ENCODE peak calls at places on chromosomes 16 and 17, in six cellular contexts. Y is stomach, K is K562, F is heart left ventricle, O is breast epithelium, V is sigmoid colon. B is an unnamed sample. For H3K4me1, the result is how much of the 10 kb centered on the place peaks cover.

GRCh38 chr16:354971-355441 is 2.5 kb upstream of the AXIN1 start:
- DNase-seq in Y (no peak), K (no peak), F (no peak), O (no peak), V (no peak), B (no peak)

GRCh38 chr17:57939797-57940196 is 15.4 kb downstream of the CUEDC1 start:
- DNase-seq in Y (no peak), K (no peak), F (peak), O (no peak), V (no peak), B (no peak)

GRCh38 chr17:8376302-8377067 is at the start of gene KRABD2:
- DNase-seq in Y (peak), K (peak), F (peak), O (peak), V (peak), B (peak)

GRCh38 chr16:845349-845740 is 44.8 kb upstream of the GNG13 start:
- DNase-seq in Y (no peak), K (no peak), F (peak), O (no peak), V (no peak), B (no peak)

GRCh38 chr17:76370261-76370993 is 14.0 kb upstream of the SPHK1 start:
- DNase-seq in Y (peak), K (peak), F (peak), O (peak), V (peak), B (peak)

GRCh38 chr17:35368086-35368824 is 5.2 kb downstream of the SLFN11 start:
- DNase-seq in Y (no peak), K (no peak), F (no peak), O (no peak), V (no peak), B (no peak)

GRCh38 chr17:6716736-6717135 is 3.6 kb upstream of the SLC13A5 start:
- DNase-seq in Y (no peak), K (no peak), F (no peak), O (no peak), V (no peak), B (no peak)

GRCh38 chr16:56603589-56603988 is 4.8 kb upstream of the MT2A start:
- DNase-seq in Y (peak), K (no peak), F (peak), O (peak), V (no peak), B (peak)

GRCh38 chr16:57017251-57017650 is 27.9 kb downstream of the NLRC5 start:
- DNase-seq in Y (no peak), K (no peak), F (no peak), O (no peak), V (peak), B (no peak)

GRCh38 chr16:9048302-9048700 is 43.1 kb upstream of the HAPSTR1 start:
- DNase-seq in Y (no peak), K (no peak), F (no peak), O (no peak), V (no peak), B (no peak)

GRCh38 chr17:17360087-17360730 is 57.0 kb downstream of the NT5M start:
- DNase-seq in Y (no peak), K (no peak), F (no peak), O (no peak), V (no peak), B (no peak)

GRCh38 chr17:40551874-40552768 is 13.2 kb downstream of the CCR7 start:
- DNase-seq in Y (peak), K (no peak), F (no peak), O (peak), V (peak), B (no peak)
- H3K4me1 ChIP-seq in Y (half or more), K (under half), F (half or more), O (half or more), V (under half), B (under half)

DNA sequence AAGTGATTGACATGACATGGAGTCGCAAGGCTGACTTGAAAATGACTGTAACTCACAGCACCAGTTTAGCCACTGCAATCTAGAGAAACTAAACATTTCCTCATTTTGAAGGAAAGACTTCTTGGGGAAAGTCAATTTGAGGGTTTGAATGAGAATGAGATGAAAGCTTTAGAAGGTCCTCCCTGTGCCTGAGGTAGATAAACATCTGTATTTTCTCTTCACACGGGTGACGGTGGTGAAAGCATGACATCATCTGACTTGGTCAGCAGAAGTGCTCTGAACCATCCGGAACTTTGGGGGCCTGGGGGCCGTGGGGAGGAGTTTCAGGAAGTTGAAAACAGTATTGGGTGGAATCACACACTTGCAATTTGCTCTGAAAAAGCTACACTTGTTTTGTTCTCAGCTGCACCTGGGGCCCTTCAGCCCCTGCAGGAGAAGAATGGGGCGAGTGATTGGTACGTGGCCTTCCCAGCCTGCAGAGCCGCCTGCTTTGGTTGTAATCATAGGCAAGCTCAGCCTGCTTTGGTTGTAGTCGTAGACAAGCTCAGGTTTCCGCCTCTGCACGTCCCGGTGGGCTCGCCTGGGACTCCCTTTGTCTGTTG is 5.0 kb downstream of the BANP start:
- DNase-seq in Y (no peak), K (peak), F (peak), O (no peak), V (no peak), B (no peak)
- TF ChIP-seq POLR2A in Y (no peak), K (no peak), F (no peak), O (no peak), V (no peak), B (no peak)

DNA sequence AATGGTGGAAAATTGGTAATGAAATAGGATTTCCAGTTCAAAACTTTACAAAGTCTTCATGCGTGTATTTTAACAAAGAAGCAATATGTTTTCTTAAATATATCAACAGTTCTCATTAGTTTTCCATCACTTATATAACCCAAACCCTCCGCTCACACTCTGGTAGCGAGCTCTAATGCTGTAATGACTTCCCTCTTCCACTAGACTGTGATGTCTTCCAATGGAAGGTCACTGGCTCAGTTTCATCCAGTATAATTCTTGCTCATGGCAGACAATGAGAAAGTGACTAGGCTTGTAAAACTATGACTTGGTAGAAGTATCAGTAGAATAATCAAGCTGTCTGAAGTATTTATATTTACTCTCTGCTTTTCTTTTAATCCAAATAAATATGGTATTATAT is 32.8 kb downstream of the NETO2 start:
- DNase-seq in Y (no peak), K (peak), F (no peak), O (no peak), V (no peak), B (no peak)
- H3K4me3 ChIP-seq in Y (no peak), K (no peak), F (no peak), O (no peak), V (no peak), B (no peak)

GRCh38 chr17:81415681-81416080 is 20.4 kb downstream of the BAHCC1 start:
- DNase-seq in Y (no peak), K (no peak), F (no peak), O (no peak), V (no peak), B (no peak)
- H3K4me1 ChIP-seq in Y (half or more), K (half or more), F (half or more), O (under half), V (under half), B (under half)

DNA sequence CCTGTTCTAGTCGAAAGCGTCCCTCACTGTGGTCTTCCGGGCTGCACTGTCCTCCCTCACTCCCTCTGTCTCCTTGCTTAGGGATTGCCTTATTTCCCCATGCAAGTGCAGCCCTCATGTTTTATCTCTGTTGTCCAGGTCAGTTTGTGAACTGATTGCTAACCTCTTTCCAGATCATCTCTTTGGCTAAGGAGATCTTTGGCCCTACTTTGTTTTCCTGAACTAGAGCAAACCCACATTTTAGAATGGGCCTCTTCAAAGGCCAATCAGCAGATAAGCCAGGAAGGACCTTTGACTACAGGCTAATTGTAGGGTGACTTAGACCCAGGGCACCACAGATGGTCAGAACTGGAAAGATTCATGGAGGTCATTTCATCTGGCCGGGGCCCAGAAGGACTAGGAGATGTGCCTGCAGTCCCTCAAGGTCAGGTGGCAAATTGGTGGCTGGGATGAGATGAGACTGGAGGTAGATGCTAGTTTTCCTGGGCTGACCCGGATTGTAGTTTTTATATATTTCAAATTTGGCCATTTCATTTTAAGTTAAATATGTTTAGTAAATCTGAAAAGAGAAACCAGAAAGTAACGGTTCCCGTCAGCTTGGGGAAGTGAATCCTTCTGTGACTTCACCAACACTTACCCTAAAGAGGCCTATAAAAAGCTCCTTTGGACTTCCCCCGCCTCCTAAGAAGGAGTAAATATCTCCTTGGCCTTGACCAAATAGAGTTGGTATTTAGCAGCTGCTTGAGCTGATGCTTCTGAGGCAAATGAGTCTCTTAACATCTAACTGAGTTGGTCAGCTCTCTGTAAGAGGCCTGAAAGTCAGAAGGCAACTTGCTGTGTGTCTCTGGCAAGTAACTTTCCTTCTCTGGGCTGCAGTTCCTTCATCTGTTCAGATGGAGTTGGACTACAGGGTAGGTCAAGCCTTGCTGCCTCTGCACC is 6.3 kb upstream of the SLC25A19 start:
- DNase-seq in Y (no peak), K (peak), F (no peak), O (no peak), V (no peak), B (no peak)
- TF ChIP-seq POLR2A in Y (no peak), K (no peak), F (no peak), O (no peak), V (no peak), B (no peak)

GRCh38 chr17:38897671-38898290 is 27.6 kb upstream of the LASP1NB start:
- DNase-seq in Y (no peak), K (no peak), F (no peak), O (no peak), V (no peak), B (no peak)
- H3K4me3 ChIP-seq in Y (no peak), K (no peak), F (peak), O (no peak), V (no peak), B (no peak)

GRCh38 chr17:49015924-49016774 is 19.0 kb downstream of the IGF2BP1 start:
- DNase-seq in Y (no peak), K (no peak), F (no peak), O (no peak), V (no peak), B (no peak)
- H3K4me1 ChIP-seq in Y (under half), K (under half), F (under half), O (under half), V (under half), B (under half)

B was measured in prostate gland.